ENCODE peak calls at places on chromosome 14, in eight cellular contexts. One of them, this sample, is unnamed.
A peak's percentile ranks its signal among the peaks of the same experiment; 100 is the strongest.

GRCh38 chr14:62691613-62692489 is 353.4 kb downstream of the KCNH5 start:
- DNase-seq in right lobe of liver: peak; percentile 50
- DNase-seq in stomach: peak; percentile 60
- DNase-seq in endothelial cell of umbilical vein: peak; percentile 49
- DNase-seq in A549: peak; percentile 66
- DNase-seq in transverse colon: no peak
- DNase-seq in thyroid gland: no peak
- DNase-seq in IMR-90: peak; percentile 97
- DNase-seq in this sample: peak; percentile 86

GRCh38 chr14:24139272-24139934 is 2.0 kb downstream of the EMC9 start:
- DNase-seq in right lobe of liver: no peak
- DNase-seq in stomach: no peak
- DNase-seq in endothelial cell of umbilical vein: no peak
- DNase-seq in A549: peak; percentile 46
- DNase-seq in transverse colon: no peak
- DNase-seq in thyroid gland: no peak
- DNase-seq in IMR-90: no peak
- DNase-seq in this sample: no peak

GRCh38 chr14:102086346-102086971 is 385 bp downstream of the HSP90AA1 start:
- DNase-seq in right lobe of liver: no peak
- DNase-seq in stomach: peak; percentile 55
- DNase-seq in endothelial cell of umbilical vein: peak; percentile 56
- DNase-seq in A549: no peak
- DNase-seq in transverse colon: peak; percentile 60
- DNase-seq in thyroid gland: peak; percentile 47
- DNase-seq in IMR-90: peak; percentile 68
- DNase-seq in this sample: peak; percentile 23

GRCh38 chr14:95130545-95130944 is 26.8 kb downstream of the DICER1 start:
- DNase-seq in right lobe of liver: no peak
- DNase-seq in stomach: no peak
- DNase-seq in endothelial cell of umbilical vein: no peak
- DNase-seq in A549: no peak
- DNase-seq in transverse colon: no peak
- DNase-seq in thyroid gland: no peak
- DNase-seq in IMR-90: no peak
- DNase-seq in this sample: no peak

GRCh38 chr14:56244138-56244789 is 126.1 kb downstream of the PELI2 start:
- DNase-seq in right lobe of liver: no peak
- DNase-seq in stomach: no peak
- DNase-seq in endothelial cell of umbilical vein: no peak
- DNase-seq in A549: no peak
- DNase-seq in transverse colon: no peak
- DNase-seq in thyroid gland: no peak
- DNase-seq in IMR-90: peak; percentile 94
- DNase-seq in this sample: no peak

GRCh38 chr14:54502602-54503001 is 7.1 kb upstream of the CGRRF1 start:
- DNase-seq in right lobe of liver: no peak
- DNase-seq in stomach: no peak
- DNase-seq in endothelial cell of umbilical vein: no peak
- DNase-seq in A549: no peak
- DNase-seq in transverse colon: no peak
- DNase-seq in thyroid gland: no peak
- DNase-seq in IMR-90: peak; percentile 21
- DNase-seq in this sample: no peak

GRCh38 chr14:103031956-103032355 is 25.4 kb downstream of the CDC42BPB start:
- DNase-seq in right lobe of liver: no peak
- DNase-seq in stomach: peak; percentile 44
- DNase-seq in endothelial cell of umbilical vein: peak; percentile 25
- DNase-seq in A549: peak; percentile 33
- DNase-seq in transverse colon: peak; percentile 49
- DNase-seq in thyroid gland: no peak
- DNase-seq in IMR-90: no peak
- DNase-seq in this sample: no peak

GRCh38 chr14:85118274-85118673 is 411.7 kb upstream of the FLRT2 start:
- DNase-seq in right lobe of liver: no peak
- DNase-seq in stomach: no peak
- DNase-seq in endothelial cell of umbilical vein: no peak
- DNase-seq in A549: no peak
- DNase-seq in transverse colon: no peak
- DNase-seq in thyroid gland: no peak
- DNase-seq in IMR-90: no peak
- DNase-seq in this sample: no peak

GRCh38 chr14:95895720-95896119 is 19.1 kb downstream of the TUNAR start:
- DNase-seq in right lobe of liver: no peak
- DNase-seq in stomach: peak; percentile 42
- DNase-seq in endothelial cell of umbilical vein: no peak
- DNase-seq in A549: peak; percentile 64
- DNase-seq in transverse colon: no peak
- DNase-seq in thyroid gland: no peak
- DNase-seq in IMR-90: no peak
- DNase-seq in this sample: no peak

GRCh38 chr14:35927727-35928126 is 101.6 kb downstream of the BRMS1L start:
- DNase-seq in right lobe of liver: no peak
- DNase-seq in stomach: no peak
- DNase-seq in endothelial cell of umbilical vein: no peak
- DNase-seq in A549: no peak
- DNase-seq in transverse colon: no peak
- DNase-seq in thyroid gland: no peak
- DNase-seq in IMR-90: no peak
- DNase-seq in this sample: no peak

GRCh38 chr14:99995700-99996356 is 69.4 kb upstream of the EVL start:
- DNase-seq in right lobe of liver: peak; percentile 68
- DNase-seq in stomach: peak; percentile 77
- DNase-seq in endothelial cell of umbilical vein: peak; percentile 53
- DNase-seq in A549: peak; percentile 77
- DNase-seq in transverse colon: peak; percentile 79
- DNase-seq in thyroid gland: peak; percentile 61
- DNase-seq in IMR-90: peak; percentile 54
- DNase-seq in this sample: peak; percentile 41

GRCh38 chr14:75636100-75636692 is 24.5 kb downstream of the ERG28 start:
- DNase-seq in right lobe of liver: no peak
- DNase-seq in stomach: no peak
- DNase-seq in endothelial cell of umbilical vein: no peak
- DNase-seq in A549: no peak
- DNase-seq in transverse colon: no peak
- DNase-seq in thyroid gland: no peak
- DNase-seq in IMR-90: peak; percentile 32
- DNase-seq in this sample: no peak

GRCh38 chr14:85060116-85060515 is 469.8 kb upstream of the FLRT2 start:
- DNase-seq in right lobe of liver: no peak
- DNase-seq in stomach: no peak
- DNase-seq in endothelial cell of umbilical vein: no peak
- DNase-seq in A549: no peak
- DNase-seq in transverse colon: no peak
- DNase-seq in thyroid gland: no peak
- DNase-seq in IMR-90: no peak
- DNase-seq in this sample: no peak

GRCh38 chr14:57291692-57292647 is 23.2 kb downstream of the AP5M1 start:
- DNase-seq in right lobe of liver: no peak
- DNase-seq in stomach: no peak
- DNase-seq in endothelial cell of umbilical vein: no peak
- DNase-seq in A549: no peak
- DNase-seq in transverse colon: no peak
- DNase-seq in thyroid gland: no peak
- DNase-seq in IMR-90: no peak
- DNase-seq in this sample: no peak

GRCh38 chr14:60753264-60754126 is 18.9 kb downstream of the MNAT1 start:
- DNase-seq in right lobe of liver: no peak
- DNase-seq in stomach: no peak
- DNase-seq in endothelial cell of umbilical vein: no peak
- DNase-seq in A549: no peak
- DNase-seq in transverse colon: peak; percentile 8
- DNase-seq in thyroid gland: no peak
- DNase-seq in IMR-90: peak; percentile 40
- DNase-seq in this sample: no peak

GRCh38 chr14:44912041-44912869 is 49.5 kb downstream of the KLHL28 start:
- DNase-seq in right lobe of liver: no peak
- DNase-seq in stomach: no peak
- DNase-seq in endothelial cell of umbilical vein: no peak
- DNase-seq in A549: no peak
- DNase-seq in transverse colon: no peak
- DNase-seq in thyroid gland: peak; percentile 10
- DNase-seq in IMR-90: no peak
- DNase-seq in this sample: no peak

GRCh38 chr14:102917056-102917385 is 5.4 kb upstream of the AMN start:
- DNase-seq in right lobe of liver: no peak
- DNase-seq in stomach: no peak
- DNase-seq in endothelial cell of umbilical vein: no peak
- DNase-seq in A549: no peak
- DNase-seq in transverse colon: peak; percentile 42
- DNase-seq in thyroid gland: no peak
- DNase-seq in IMR-90: no peak
- DNase-seq in this sample: no peak

GRCh38 chr14:90495357-90496276 is 98.8 kb downstream of the CALM1 start:
- DNase-seq in right lobe of liver: peak; percentile 48
- DNase-seq in stomach: peak; percentile 64
- DNase-seq in endothelial cell of umbilical vein: peak; percentile 52
- DNase-seq in A549: peak; percentile 67
- DNase-seq in transverse colon: peak; percentile 43
- DNase-seq in thyroid gland: peak; percentile 70
- DNase-seq in IMR-90: peak; percentile 75
- DNase-seq in this sample: no peak

GRCh38 chr14:91755560-91755959 is 23.7 kb upstream of the CATSPERB start:
- DNase-seq in right lobe of liver: no peak
- DNase-seq in stomach: no peak
- DNase-seq in endothelial cell of umbilical vein: no peak
- DNase-seq in A549: no peak
- DNase-seq in transverse colon: no peak
- DNase-seq in thyroid gland: no peak
- DNase-seq in IMR-90: peak; percentile 4
- DNase-seq in this sample: peak; percentile 44

GRCh38 chr14:91329615-91330014 is 85.1 kb upstream of the GPR68 start:
- DNase-seq in right lobe of liver: no peak
- DNase-seq in stomach: no peak
- DNase-seq in endothelial cell of umbilical vein: no peak
- DNase-seq in A549: no peak
- DNase-seq in transverse colon: no peak
- DNase-seq in thyroid gland: no peak
- DNase-seq in IMR-90: no peak
- DNase-seq in this sample: no peak

DNA sequence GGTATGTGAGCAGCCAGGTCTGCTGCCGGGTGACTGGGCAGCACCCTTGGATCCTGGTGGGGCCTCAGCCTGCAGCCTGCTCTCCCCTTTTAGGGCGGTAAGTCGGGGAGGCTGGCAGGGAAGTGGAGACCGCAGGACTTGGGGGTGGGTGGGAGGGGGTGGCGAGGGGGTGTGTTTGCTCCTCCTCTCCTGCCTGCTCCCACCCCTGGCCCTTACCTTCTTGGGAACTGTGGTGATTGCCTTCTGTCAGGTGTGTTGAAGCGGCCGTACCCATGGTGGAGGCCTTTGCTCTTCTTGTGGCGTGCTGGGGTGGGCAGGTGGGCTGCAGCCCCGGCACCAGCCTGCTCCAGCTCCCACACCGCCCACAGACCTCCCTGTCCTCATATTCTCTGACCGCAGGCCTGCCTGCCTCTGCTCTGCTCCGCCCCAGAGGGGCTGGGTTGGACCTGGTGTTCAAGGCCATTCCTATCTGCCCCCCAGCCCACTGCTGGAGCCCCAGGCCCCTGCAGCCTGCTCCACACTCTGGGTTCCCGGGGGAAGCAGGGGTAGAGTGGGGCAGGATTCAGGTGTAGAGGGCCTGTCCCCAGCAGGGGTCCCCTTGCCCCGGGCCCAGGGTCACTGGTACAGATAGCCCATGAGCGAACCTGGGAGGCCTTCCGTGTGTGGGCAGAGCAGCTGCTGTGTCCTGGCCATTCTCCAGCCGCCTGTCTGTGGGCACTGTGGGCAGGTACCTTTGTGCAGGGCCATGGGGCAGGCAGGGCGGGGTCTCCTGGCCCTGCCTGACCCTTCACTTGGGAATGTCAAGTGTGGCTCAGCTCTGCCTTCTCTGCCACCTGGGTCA is 5.2 kb downstream of the TEDC1 start:
- DNase-seq in right lobe of liver: peak; percentile 91
- DNase-seq in stomach: no peak
- DNase-seq in endothelial cell of umbilical vein: no peak
- DNase-seq in A549: no peak
- DNase-seq in transverse colon: no peak
- DNase-seq in thyroid gland: no peak
- DNase-seq in IMR-90: no peak
- DNase-seq in this sample: no peak
- TF ChIP-seq POLR2A in right lobe of liver: no peak
- TF ChIP-seq POLR2A in stomach: no peak
- TF ChIP-seq POLR2A in endothelial cell of umbilical vein: no peak
- TF ChIP-seq POLR2A in A549: no peak
- TF ChIP-seq POLR2A in transverse colon: no peak
- TF ChIP-seq POLR2A in thyroid gland: no peak
- TF ChIP-seq POLR2A in IMR-90: no peak
- TF ChIP-seq POLR2A in this sample: no peak

DNA sequence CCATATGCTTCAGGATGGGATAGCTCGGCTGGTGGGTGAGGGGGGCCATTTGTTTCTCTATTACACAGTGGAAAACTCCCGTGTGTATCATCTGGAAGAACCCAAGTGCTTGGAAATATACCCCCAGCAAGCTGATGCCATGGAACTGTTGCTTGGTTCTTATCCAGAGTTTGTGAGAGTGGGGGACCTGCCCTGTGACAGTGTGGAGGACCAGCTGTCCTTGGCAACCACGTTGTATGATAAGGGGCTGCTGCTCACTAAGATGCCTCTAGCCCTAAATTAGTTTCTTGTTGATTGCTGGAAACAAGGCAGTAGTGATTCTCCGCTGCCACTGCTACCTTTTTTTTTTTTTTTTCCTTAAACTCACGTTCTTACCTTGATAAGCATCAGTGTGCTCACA is 1.9 kb downstream of the RIOX1 start:
- DNase-seq in right lobe of liver: no peak
- DNase-seq in stomach: no peak
- DNase-seq in endothelial cell of umbilical vein: no peak
- DNase-seq in A549: no peak
- DNase-seq in transverse colon: no peak
- DNase-seq in thyroid gland: no peak
- DNase-seq in IMR-90: no peak
- DNase-seq in this sample: no peak
- H3K4me3 ChIP-seq in right lobe of liver: no peak overlapping the region
- H3K4me3 ChIP-seq in stomach: no peak overlapping the region
- H3K4me3 ChIP-seq in endothelial cell of umbilical vein: no peak overlapping the region
- H3K4me3 ChIP-seq in A549: no peak overlapping the region
- H3K4me3 ChIP-seq in transverse colon: no peak overlapping the region
- H3K4me3 ChIP-seq in thyroid gland: no peak overlapping the region
- H3K4me3 ChIP-seq in IMR-90: no peak overlapping the region
- H3K4me3 ChIP-seq in this sample: no peak overlapping the region

GRCh38 chr14:21768116-21768874 is 94.7 kb upstream of the OR4E1 start:
- DNase-seq in right lobe of liver: no peak
- DNase-seq in stomach: no peak
- DNase-seq in endothelial cell of umbilical vein: peak; percentile 38
- DNase-seq in A549: peak; percentile 7
- DNase-seq in transverse colon: no peak
- DNase-seq in thyroid gland: no peak
- DNase-seq in IMR-90: peak; percentile 1
- DNase-seq in this sample: no peak
- TF ChIP-seq CTCF in right lobe of liver: no peak
- TF ChIP-seq CTCF in stomach: no peak
- TF ChIP-seq CTCF in endothelial cell of umbilical vein: peak; percentile 46
- TF ChIP-seq CTCF in A549: peak; percentile 51
- TF ChIP-seq CTCF in transverse colon: peak; percentile 25
- TF ChIP-seq CTCF in thyroid gland: no peak
- TF ChIP-seq CTCF in IMR-90: peak; percentile 38
- TF ChIP-seq CTCF in this sample: peak; percentile 41

GRCh38 chr14:51239813-51240803 is at the start of gene TMX1:
- DNase-seq in right lobe of liver: peak; percentile 97
- DNase-seq in stomach: peak; percentile 94
- DNase-seq in endothelial cell of umbilical vein: peak; percentile 99
- DNase-seq in A549: peak; percentile 100
- DNase-seq in transverse colon: peak; percentile 95
- DNase-seq in thyroid gland: peak; percentile 97
- DNase-seq in IMR-90: peak; percentile 99
- DNase-seq in this sample: peak; percentile 92
- TF ChIP-seq POLR2A in right lobe of liver: peak; percentile 85
- TF ChIP-seq POLR2A in stomach: no peak
- TF ChIP-seq POLR2A in endothelial cell of umbilical vein: peak; percentile 96
- TF ChIP-seq POLR2A in A549: peak; percentile 98
- TF ChIP-seq POLR2A in transverse colon: peak; percentile 92
- TF ChIP-seq POLR2A in thyroid gland: no peak
- TF ChIP-seq POLR2A in IMR-90: peak; percentile 83
- TF ChIP-seq POLR2A in this sample: peak; percentile 74

This sample was measured in prostate gland.